ENCODE peak calls at places on chromosomes 1 and 21, in five cellular contexts. One of them, this sample, is unnamed.

GRCh38 chr1:94306521-94306920 is 69.1 kb upstream of the ARHGAP29 start:
- DNase-seq in spleen: no peak
- DNase-seq in foreskin fibroblast: no peak
- DNase-seq in astrocyte: no peak
- DNase-seq in Panc1: no peak
- DNase-seq in this sample: no peak

GRCh38 chr1:228210684-228211083 is 2.8 kb downstream of the OBSCN start:
- DNase-seq in spleen: no peak
- DNase-seq in foreskin fibroblast: no peak
- DNase-seq in Panc1: no peak
- DNase-seq in astrocyte: no peak
- DNase-seq in this sample: no peak

GRCh38 chr1:21104683-21105082 is 72.0 kb downstream of the EIF4G3 start:
- DNase-seq in spleen: no peak
- DNase-seq in astrocyte: no peak
- DNase-seq in Panc1: no peak
- DNase-seq in foreskin fibroblast: no peak
- DNase-seq in this sample: no peak

GRCh38 chr1:193338194-193338593 is 151.8 kb upstream of the B3GALT2 start:
- DNase-seq in foreskin fibroblast: no peak
- DNase-seq in Panc1: no peak
- DNase-seq in astrocyte: peak; percentile 52
- DNase-seq in spleen: no peak
- DNase-seq in this sample: no peak

GRCh38 chr21:46317710-46318463 is 5.8 kb downstream of the C21orf58 start:
- DNase-seq in spleen: no peak
- DNase-seq in astrocyte: no peak
- DNase-seq in Panc1: no peak
- DNase-seq in foreskin fibroblast: no peak
- DNase-seq in this sample: no peak

GRCh38 chr1:19559641-19560040 is 74.3 kb upstream of the CAPZB start:
- DNase-seq in spleen: no peak
- DNase-seq in astrocyte: peak; percentile 92
- DNase-seq in foreskin fibroblast: peak; percentile 51
- DNase-seq in Panc1: peak; percentile 27
- DNase-seq in this sample: peak; percentile 28

GRCh38 chr1:112713466-112714312 is 1.4 kb downstream of the PPM1J start:
- DNase-seq in astrocyte: no peak
- DNase-seq in spleen: peak; percentile 82
- DNase-seq in foreskin fibroblast: no peak
- DNase-seq in Panc1: no peak
- DNase-seq in this sample: no peak

GRCh38 chr1:162302660-162303344 is 73.9 kb downstream of the SPATA46 start:
- DNase-seq in foreskin fibroblast: peak; percentile 72
- DNase-seq in spleen: no peak
- DNase-seq in Panc1: no peak
- DNase-seq in astrocyte: peak; percentile 65
- DNase-seq in this sample: peak; percentile 74

GRCh38 chr1:200118779-200119505 is 91.4 kb downstream of the NR5A2 start:
- DNase-seq in spleen: no peak
- DNase-seq in foreskin fibroblast: no peak
- DNase-seq in astrocyte: no peak
- DNase-seq in Panc1: no peak
- DNase-seq in this sample: no peak

GRCh38 chr1:158112994-158113758 is 67.5 kb upstream of the CD1D start:
- DNase-seq in Panc1: no peak
- DNase-seq in foreskin fibroblast: peak; percentile 35
- DNase-seq in astrocyte: no peak
- DNase-seq in spleen: peak; percentile 85
- DNase-seq in this sample: no peak

GRCh38 chr1:158116768-158117167 is 63.9 kb upstream of the CD1D start:
- DNase-seq in foreskin fibroblast: no peak
- DNase-seq in Panc1: no peak
- DNase-seq in astrocyte: no peak
- DNase-seq in spleen: no peak
- DNase-seq in this sample: no peak

GRCh38 chr1:158116311-158116710 is 64.4 kb upstream of the CD1D start:
- DNase-seq in astrocyte: no peak
- DNase-seq in Panc1: no peak
- DNase-seq in spleen: no peak
- DNase-seq in foreskin fibroblast: no peak
- DNase-seq in this sample: no peak

GRCh38 chr1:158115126-158115525 is 65.6 kb upstream of the CD1D start:
- DNase-seq in foreskin fibroblast: no peak
- DNase-seq in spleen: no peak
- DNase-seq in astrocyte: no peak
- DNase-seq in Panc1: no peak
- DNase-seq in this sample: no peak

GRCh38 chr1:158113759-158114127 is 67.0 kb upstream of the CD1D start:
- DNase-seq in spleen: no peak
- DNase-seq in Panc1: no peak
- DNase-seq in foreskin fibroblast: no peak
- DNase-seq in astrocyte: no peak
- DNase-seq in this sample: no peak
- H3K4me3 ChIP-seq in spleen: peak overlapping the region; percentile 45
- H3K4me3 ChIP-seq in Panc1: peak overlapping the region; percentile 35
- H3K4me3 ChIP-seq in foreskin fibroblast: peak overlapping the region; percentile 43
- H3K4me3 ChIP-seq in astrocyte: peak overlapping the region; percentile 50
- H3K4me3 ChIP-seq in this sample: peak overlapping the region; percentile 50

GRCh38 chr1:241114699-241115233 is 242.2 kb downstream of the RGS7 start:
- DNase-seq in spleen: no peak
- DNase-seq in astrocyte: no peak
- DNase-seq in foreskin fibroblast: no peak
- DNase-seq in Panc1: no peak
- DNase-seq in this sample: no peak
- H3K4me3 ChIP-seq in spleen: no peak overlapping the region
- H3K4me3 ChIP-seq in astrocyte: no peak overlapping the region
- H3K4me3 ChIP-seq in foreskin fibroblast: no peak overlapping the region
- H3K4me3 ChIP-seq in Panc1: no peak overlapping the region
- H3K4me3 ChIP-seq in this sample: no peak overlapping the region

GRCh38 chr1:230103341-230104173 is 36.5 kb downstream of the GALNT2 start:
- DNase-seq in foreskin fibroblast: no peak
- DNase-seq in spleen: no peak
- DNase-seq in Panc1: no peak
- DNase-seq in astrocyte: no peak
- DNase-seq in this sample: no peak

GRCh38 chr1:230105245-230105753 is 38.3 kb downstream of the GALNT2 start:
- DNase-seq in astrocyte: no peak
- DNase-seq in spleen: no peak
- DNase-seq in foreskin fibroblast: no peak
- DNase-seq in Panc1: no peak
- DNase-seq in this sample: no peak

GRCh38 chr1:230104395-230105244 is 37.6 kb downstream of the GALNT2 start:
- DNase-seq in Panc1: peak; percentile 98
- DNase-seq in spleen: peak; percentile 92
- DNase-seq in foreskin fibroblast: peak; percentile 99
- DNase-seq in astrocyte: peak; percentile 100
- DNase-seq in this sample: peak; percentile 99

GRCh38 chr1:230107941-230108340 is 40.9 kb downstream of the GALNT2 start:
- DNase-seq in astrocyte: no peak
- DNase-seq in spleen: no peak
- DNase-seq in Panc1: no peak
- DNase-seq in foreskin fibroblast: no peak
- DNase-seq in this sample: no peak

DNA sequence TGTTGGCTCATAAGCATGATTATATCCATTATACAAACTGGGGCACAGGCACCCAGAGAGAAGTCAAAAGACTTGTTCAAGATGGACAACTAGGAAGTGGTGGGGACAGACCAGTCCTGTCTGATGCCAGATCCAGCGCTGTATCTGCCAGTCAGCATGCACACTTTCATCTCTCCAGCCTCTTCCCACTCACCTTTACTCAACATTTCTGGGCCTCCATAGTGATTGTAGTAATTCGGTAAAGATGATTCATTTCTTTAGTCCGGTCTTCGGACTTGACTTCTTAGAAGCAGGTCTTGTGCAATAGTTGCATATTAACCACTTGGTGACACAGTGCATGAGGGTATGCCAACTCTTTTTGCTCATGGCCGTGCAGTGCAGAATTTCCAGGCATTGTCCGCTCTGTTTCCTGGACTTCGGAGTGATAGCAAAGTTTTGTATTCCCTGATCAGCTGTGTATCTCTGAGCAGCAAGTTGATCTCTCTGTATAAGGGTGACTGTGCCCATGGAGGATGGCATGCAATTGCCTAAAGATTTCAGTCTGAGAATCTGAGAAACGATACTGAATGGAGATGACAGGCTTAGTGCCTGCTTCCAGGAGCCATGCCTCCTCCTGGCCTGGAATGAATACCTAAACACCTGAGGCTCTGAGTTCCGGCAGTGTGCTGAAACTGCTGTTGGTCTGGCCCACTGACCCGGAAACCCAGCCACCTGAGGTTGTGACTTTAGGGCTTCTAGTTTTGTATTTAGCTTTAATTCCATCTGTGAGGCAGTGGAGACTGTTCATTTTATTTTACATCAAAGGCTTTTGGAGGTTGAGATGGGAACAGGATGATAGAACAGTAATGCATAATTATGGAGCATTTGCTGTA is 39.0 kb downstream of the GALNT2 start:
- DNase-seq in foreskin fibroblast: peak; percentile 70
- DNase-seq in Panc1: no peak
- DNase-seq in spleen: no peak
- DNase-seq in astrocyte: peak; percentile 92
- DNase-seq in this sample: peak; percentile 76
- H3K4me3 ChIP-seq in foreskin fibroblast: no peak overlapping the region
- H3K4me3 ChIP-seq in Panc1: no peak overlapping the region
- H3K4me3 ChIP-seq in spleen: no peak overlapping the region
- H3K4me3 ChIP-seq in astrocyte: peak overlapping the region; percentile 37
- H3K4me3 ChIP-seq in this sample: no peak overlapping the region

DNA sequence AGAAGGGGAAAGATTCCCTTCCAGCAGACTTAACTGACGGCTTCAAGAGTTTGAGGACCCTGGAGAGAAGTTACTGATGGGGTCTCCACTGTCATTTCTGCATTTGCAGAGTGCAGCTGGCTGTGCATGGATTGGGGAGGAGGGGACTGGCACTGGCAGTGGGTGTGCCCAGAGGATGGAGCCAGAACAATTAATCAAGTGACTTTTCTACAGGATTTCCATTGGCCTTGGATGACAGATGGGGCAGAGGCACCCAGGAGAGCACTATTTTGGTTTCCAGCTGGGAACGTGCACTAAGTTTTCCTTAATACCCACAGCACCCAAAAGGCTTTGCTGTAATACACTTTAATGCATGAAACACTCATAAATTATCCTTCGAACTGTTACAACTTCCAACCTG is 1.3 kb downstream of the NGF start:
- DNase-seq in Panc1: no peak
- DNase-seq in foreskin fibroblast: no peak
- DNase-seq in spleen: no peak
- DNase-seq in astrocyte: no peak
- DNase-seq in this sample: no peak
- H3K4me3 ChIP-seq in Panc1: peak overlapping the region; percentile 43
- H3K4me3 ChIP-seq in foreskin fibroblast: peak overlapping the region; percentile 94
- H3K4me3 ChIP-seq in spleen: no peak overlapping the region
- H3K4me3 ChIP-seq in astrocyte: peak overlapping the region; percentile 77
- H3K4me3 ChIP-seq in this sample: no peak overlapping the region

DNA sequence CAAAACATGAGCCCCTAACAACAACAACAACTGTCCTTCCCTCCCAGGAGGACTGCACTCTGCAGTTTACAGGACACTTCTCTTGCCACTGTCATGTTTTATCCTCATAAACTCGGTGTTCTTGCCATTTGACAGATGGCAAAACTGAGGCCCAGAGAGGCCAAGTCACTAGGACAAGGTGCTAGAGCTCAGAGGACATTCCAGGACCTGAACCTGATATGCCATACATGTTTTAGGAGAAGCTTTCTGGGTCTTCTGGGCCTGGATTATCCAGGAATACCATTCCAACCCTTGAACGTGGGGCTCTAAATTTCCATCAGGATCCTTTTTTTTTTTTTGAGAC is 19.4 kb upstream of the TENT5B start:
- DNase-seq in astrocyte: no peak
- DNase-seq in foreskin fibroblast: no peak
- DNase-seq in spleen: no peak
- DNase-seq in Panc1: no peak
- DNase-seq in this sample: no peak
- H3K4me3 ChIP-seq in astrocyte: no peak overlapping the region
- H3K4me3 ChIP-seq in foreskin fibroblast: peak overlapping the region; percentile 4
- H3K4me3 ChIP-seq in spleen: no peak overlapping the region
- H3K4me3 ChIP-seq in Panc1: no peak overlapping the region
- H3K4me3 ChIP-seq in this sample: no peak overlapping the region

GRCh38 chr1:168907781-168908180 is 178.8 kb upstream of the DPT start:
- DNase-seq in astrocyte: no peak
- DNase-seq in spleen: no peak
- DNase-seq in Panc1: no peak
- DNase-seq in foreskin fibroblast: no peak
- DNase-seq in this sample: no peak
- H3K4me3 ChIP-seq in astrocyte: no peak overlapping the region
- H3K4me3 ChIP-seq in spleen: no peak overlapping the region
- H3K4me3 ChIP-seq in Panc1: no peak overlapping the region
- H3K4me3 ChIP-seq in foreskin fibroblast: no peak overlapping the region
- H3K4me3 ChIP-seq in this sample: no peak overlapping the region

GRCh38 chr21:34670220-34670961 is 1.6 kb downstream of the CLIC6 start:
- DNase-seq in Panc1: no peak
- DNase-seq in foreskin fibroblast: no peak
- DNase-seq in spleen: peak; percentile 74
- DNase-seq in astrocyte: no peak
- DNase-seq in this sample: no peak
- H3K4me3 ChIP-seq in Panc1: peak overlapping the region; percentile 13
- H3K4me3 ChIP-seq in foreskin fibroblast: no peak overlapping the region
- H3K4me3 ChIP-seq in spleen: peak overlapping the region; percentile 38
- H3K4me3 ChIP-seq in astrocyte: peak overlapping the region; percentile 28
- H3K4me3 ChIP-seq in this sample: peak overlapping the region; percentile 27

This sample was measured in skeletal muscle cell.